ENCODE peak calls at places on chromosomes 4 and X, in nine cellular contexts. V, D, T, U, L, M, J, O and C are unnamed samples.

GRCh38 chr4:623914-624626 is 1.3 kb upstream of the PDE6B start:
- DNase-seq in L (no peak), O (no peak), U (no peak), D (no peak), J (no peak), T (no peak), M (no peak), V (no peak), C (no peak)

GRCh38 chr4:75702919-75703411 is 21.4 kb upstream of the USO1 start:
- DNase-seq in V (peak; percentile 64), U (no peak), T (no peak), O (no peak), D (no peak), J (no peak), L (no peak), M (no peak), C (no peak)

GRCh38 chr4:22170353-22170752 is 221.8 kb upstream of the KCNIP4 start:
- DNase-seq in U (peak; percentile 54), M (peak; percentile 42), D (no peak), J (no peak), V (no peak), T (no peak), O (peak; percentile 41), L (no peak), C (no peak)

GRCh38 chrX:139889760-139890159 is 43.1 kb downstream of the ATP11C start:
- DNase-seq in T (no peak), M (no peak), O (peak; percentile 26), U (peak; percentile 29), J (no peak), L (no peak), D (no peak), V (no peak), C (no peak)

GRCh38 chr4:23023666-23024065 is 330.9 kb downstream of the GBA3 start:
- DNase-seq in U (no peak), M (no peak), J (no peak), D (no peak), V (no peak), O (no peak), T (no peak), L (no peak), C (no peak)

GRCh38 chrX:23901805-23902204 is 5.9 kb downstream of the APOO start:
- DNase-seq in U (peak; percentile 91), D (no peak), L (no peak), J (no peak), V (peak; percentile 79), M (peak; percentile 30), O (peak; percentile 20), T (no peak), C (no peak)

GRCh38 chrX:139647597-139647996 is 60.4 kb downstream of the MCF2 start:
- DNase-seq in V (no peak), J (no peak), D (no peak), T (no peak), L (no peak), U (no peak), O (no peak), M (no peak), C (no peak)

GRCh38 chrX:31353095-31353494 is 281.3 kb upstream of the FTHL17 start:
- DNase-seq in V (peak; percentile 78), D (no peak), U (peak; percentile 51), L (no peak), M (peak; percentile 51), T (no peak), O (peak; percentile 59), J (no peak), C (no peak)

GRCh38 chr4:127113852-127114362 is 518.9 kb upstream of the INTU start:
- DNase-seq in V (peak; percentile 15), T (no peak), D (no peak), O (no peak), M (no peak), J (no peak), L (no peak), U (no peak), C (no peak)

GRCh38 chr4:107035711-107036601 is at the start of gene DKK2:
- DNase-seq in T (no peak), L (no peak), D (no peak), J (no peak), M (no peak), O (peak; percentile 10), U (peak; percentile 22), V (peak; percentile 29), C (no peak)

GRCh38 chrX:9240956-9241355 is 207.0 kb upstream of the FAM9B start:
- DNase-seq in V (peak; percentile 35), L (no peak), J (no peak), O (no peak), M (no peak), U (no peak), T (no peak), D (no peak), C (no peak)

GRCh38 chr4:58749206-58749605 is 1639.0 kb upstream of the IGFBP7 start:
- DNase-seq in V (no peak), L (no peak), T (no peak), U (no peak), O (no peak), D (no peak), M (no peak), J (no peak), C (no peak)

GRCh38 chr4:89838005-89838404 is 1.0 kb upstream of the SNCA start:
- DNase-seq in O (no peak), V (peak; percentile 7), L (no peak), U (no peak), J (no peak), M (no peak), D (no peak), T (no peak), C (no peak)

GRCh38 chr4:84985952-84986351 is 19.5 kb upstream of the WDFY3 start:
- DNase-seq in J (no peak), L (no peak), M (no peak), U (peak; percentile 24), T (no peak), D (no peak), O (no peak), V (no peak), C (no peak)

GRCh38 chrX:10769696-10770619 is 149.6 kb upstream of the MID1 start:
- DNase-seq in T (no peak), D (no peak), M (peak; percentile 30), U (peak; percentile 41), V (peak; percentile 23), O (no peak), L (no peak), J (no peak), C (no peak)

GRCh38 chr4:110198472-110199419 is at the start of gene ELOVL6:
- DNase-seq in L (no peak), V (peak; percentile 98), J (peak; percentile 11), T (peak; percentile 5), O (peak; percentile 63), M (peak; percentile 70), D (no peak), U (peak; percentile 85), C (no peak)

GRCh38 chr4:173195132-173195531 is 26.5 kb downstream of the GALNT7 start:
- DNase-seq in D (no peak), V (no peak), L (no peak), J (no peak), U (no peak), T (no peak), M (no peak), O (no peak), C (no peak)

GRCh38 chr4:110412354-110412753 is 63.6 kb upstream of the ENPEP start:
- DNase-seq in U (no peak), V (no peak), J (no peak), T (no peak), M (no peak), O (no peak), L (no peak), D (no peak), C (no peak)

GRCh38 chr4:77120888-77121508 is 36.0 kb upstream of the CCNG2 start:
- DNase-seq in L (no peak), T (no peak), J (no peak), M (no peak), V (peak; percentile 29), U (no peak), D (no peak), O (no peak), C (no peak)

GRCh38 chr4:56606385-56606784 is 74.7 kb downstream of the HOPX start:
- DNase-seq in T (no peak), D (no peak), J (no peak), U (no peak), M (no peak), V (peak; percentile 73), L (no peak), O (no peak), C (no peak)

GRCh38 chr4:87042986-87043820 is 108.4 kb downstream of the AFF1 start:
- DNase-seq in M (peak; percentile 63), J (no peak), U (no peak), T (no peak), O (no peak), V (peak; percentile 56), L (no peak), D (no peak), C (no peak)

GRCh38 chrX:125977851-125978250 is 188.2 kb downstream of the DCAF12L2 start:
- DNase-seq in J (no peak), T (no peak), V (no peak), M (no peak), L (no peak), O (no peak), D (no peak), U (no peak), C (no peak)

GRCh38 chr4:105786748-105787147 is 78.2 kb downstream of the GSTCD start:
- DNase-seq in J (no peak), D (no peak), U (no peak), O (no peak), L (no peak), T (no peak), M (no peak), V (no peak), C (no peak)

GRCh38 chr4:45292844-45293243 is 566.5 kb upstream of the GNPDA2 start:
- DNase-seq in M (no peak), L (no peak), D (no peak), V (no peak), J (no peak), T (no peak), U (no peak), O (no peak), C (no peak)